ENCODE peak calls at places on chromosome 9, in five cellular contexts. P is T-helper 17 cell, W is testis, Z is GM03348, B is A172. F is an unnamed sample.

GRCh38 chr9:114799925-114800324 is 5.9 kb downstream of the TNFSF15 start:
- DNase-seq in P (no peak), W (no peak), Z (no peak), B (no peak), F (no peak)

GRCh38 chr9:92650296-92650695 is 19.6 kb downstream of the IPPK start:
- DNase-seq in P (no peak), W (no peak), Z (no peak), B (no peak), F (peak; percentile 10)

GRCh38 chr9:108835831-108836230 is 20.0 kb downstream of the ACTL7B start:
- DNase-seq in P (no peak), W (no peak), Z (no peak), B (no peak), F (no peak)

GRCh38 chr9:80259079-80259478 is 687.3 kb downstream of the TLE4 start:
- DNase-seq in P (no peak), W (no peak), Z (no peak), B (no peak), F (no peak)

GRCh38 chr9:131233989-131234388 is 42.3 kb downstream of the FAM78A start:
- DNase-seq in P (no peak), W (no peak), Z (no peak), B (no peak), F (no peak)

GRCh38 chr9:27473135-27473534 is 51.0 kb upstream of the IFNK start:
- DNase-seq in P (no peak), W (peak; percentile 82), Z (peak; percentile 81), B (no peak), F (no peak)

GRCh38 chr9:38708759-38709158 is 11.2 kb downstream of the FAM240B start:
- DNase-seq in P (no peak), W (no peak), Z (no peak), B (peak; percentile 43), F (no peak)

GRCh38 chr9:97632406-97632991 is 669 bp downstream of the TSTD2 start:
- DNase-seq in P (no peak), W (no peak), Z (peak; percentile 51), B (no peak), F (peak; percentile 75)

GRCh38 chr9:91886433-91887031 is 63.5 kb downstream of the ROR2 start:
- DNase-seq in P (no peak), W (no peak), Z (no peak), B (no peak), F (peak; percentile 73)

GRCh38 chr9:114722363-114722695 is 40.3 kb upstream of the TEX48 start:
- DNase-seq in P (no peak), W (no peak), Z (no peak), B (no peak), F (no peak)

GRCh38 chr9:94922098-94922607 is 195.7 kb downstream of the AOPEP start:
- DNase-seq in P (no peak), W (peak; percentile 52), Z (peak; percentile 78), B (peak; percentile 95), F (no peak)

GRCh38 chr9:22337261-22337660 is 109.4 kb upstream of the DMRTA1 start:
- DNase-seq in P (no peak), W (no peak), Z (no peak), B (no peak), F (no peak)

GRCh38 chr9:82334286-82334685 is 345.7 kb downstream of the SPATA31D1 start:
- DNase-seq in P (no peak), W (no peak), Z (peak; percentile 37), B (no peak), F (no peak)

GRCh38 chr9:81855538-81855937 is 72.7 kb upstream of the SPATA31D4 start:
- DNase-seq in P (no peak), W (no peak), Z (no peak), B (peak; percentile 37), F (no peak)

GRCh38 chr9:95332860-95333259 is 15.4 kb upstream of the FANCC start:
- DNase-seq in P (no peak), W (no peak), Z (no peak), B (no peak), F (no peak)

GRCh38 chr9:121889990-121890563 is 203.0 kb downstream of the TTLL11 start:
- DNase-seq in P (no peak), W (no peak), Z (peak; percentile 49), B (peak; percentile 62), F (no peak)

GRCh38 chr9:32723801-32724200 is 59.5 kb upstream of the TMEM215 start:
- DNase-seq in P (no peak), W (peak; percentile 21), Z (no peak), B (no peak), F (no peak)

GRCh38 chr9:14824481-14824880 is 85.7 kb downstream of the FREM1 start:
- DNase-seq in P (no peak), W (no peak), Z (no peak), B (no peak), F (no peak)

GRCh38 chr9:15306757-15307522 is at the start of gene TTC39B:
- DNase-seq in P (peak; percentile 79), W (peak; percentile 95), Z (peak; percentile 98), B (peak; percentile 83), F (peak; percentile 99)

GRCh38 chr9:5839572-5839902 is 6.6 kb upstream of the ERMP1 start:
- DNase-seq in P (no peak), W (no peak), Z (no peak), B (no peak), F (no peak)

GRCh38 chr9:133507246-133507965 is 17.4 kb downstream of the MYMK start:
- DNase-seq in P (no peak), W (no peak), Z (no peak), B (no peak), F (no peak)

GRCh38 chr9:125558453-125559084 is 148.4 kb downstream of the MAPKAP1 start:
- DNase-seq in P (no peak), W (peak; percentile 73), Z (peak; percentile 79), B (peak; percentile 83), F (no peak)

F was measured in left lung.